ENCODE peak calls at places on chromosomes 1 and 21, in four cellular contexts. M is heart right ventricle, W is thoracic aorta, S is left lung. Z is an unnamed sample.

GRCh38 chr1:208185801-208186201 is 58.4 kb downstream of the PLXNA2 start:
- DNase-seq in S (no peak), W (no peak), M (no peak), Z (no peak)

GRCh38 chr1:15439325-15439724 is 1.1 kb downstream of the CTRC start:
- DNase-seq in W (no peak), M (no peak), S (no peak), Z (no peak)

GRCh38 chr1:184646824-184647223 is 107.8 kb downstream of the EDEM3 start:
- DNase-seq in M (no peak), W (no peak), S (no peak), Z (no peak)

GRCh38 chr1:1847061-1847460 is 43.8 kb downstream of the GNB1 start:
- DNase-seq in W (no peak), M (no peak), S (no peak), Z (no peak)

GRCh38 chr1:119988316-119989067 is 81.0 kb downstream of the NOTCH2 start:
- DNase-seq in M (no peak), W (no peak), S (no peak), Z (no peak)

GRCh38 chr1:204567067-204567466 is 50.9 kb downstream of the MDM4 start:
- DNase-seq in M (no peak), W (no peak), S (no peak), Z (no peak)

GRCh38 chr1:107936498-107937481 is 28.2 kb downstream of the VAV3 start:
- DNase-seq in W (no peak), M (no peak), S (peak; percentile 61), Z (no peak)

GRCh38 chr1:112982328-112982727 is 26.3 kb upstream of the SLC16A1 start:
- DNase-seq in S (no peak), M (no peak), W (no peak), Z (no peak)

GRCh38 chr1:216314369-216315095 is 108.7 kb downstream of the USH2A start:
- DNase-seq in S (no peak), M (no peak), W (no peak), Z (peak; percentile 28)

GRCh38 chr1:64623750-64624445 is 121.0 kb upstream of the RAVER2 start:
- DNase-seq in M (no peak), W (no peak), S (no peak), Z (no peak)

GRCh38 chr1:32893198-32894018 is 7.1 kb downstream of the HPCA start:
- DNase-seq in S (no peak), M (no peak), W (no peak), Z (peak; percentile 50)

GRCh38 chr1:109876617-109877319 is 33.9 kb upstream of the CSF1 start:
- DNase-seq in W (no peak), S (no peak), M (no peak), Z (no peak)

GRCh38 chr1:22551591-22552370 is 11.5 kb upstream of the EPHA8 start:
- DNase-seq in M (no peak), S (no peak), W (no peak), Z (no peak)

GRCh38 chr1:246146811-246147210 is 360.3 kb downstream of the SMYD3 start:
- DNase-seq in M (no peak), W (no peak), S (no peak), Z (no peak)

GRCh38 chr1:222594789-222595188 is 5.1 kb upstream of the TAF1A start:
- DNase-seq in M (no peak), S (no peak), W (no peak), Z (no peak)

GRCh38 chr1:199725002-199725401 is 302.5 kb upstream of the NR5A2 start:
- DNase-seq in S (no peak), W (no peak), M (no peak), Z (no peak)

GRCh38 chr1:1196431-1197187 is 9.8 kb downstream of the TNFRSF18 start:
- DNase-seq in M (peak; percentile 5), S (no peak), W (no peak), Z (no peak)

GRCh38 chr1:172145231-172145651 is 275.2 kb upstream of the C1orf105 start:
- DNase-seq in W (no peak), S (no peak), M (no peak), Z (no peak)

GRCh38 chr1:229203030-229203751 is 67.7 kb upstream of the RAB4A start:
- DNase-seq in S (no peak), M (no peak), W (no peak), Z (no peak)

GRCh38 chr1:235888119-235888643 is 21.5 kb upstream of the LYST start:
- DNase-seq in S (no peak), W (no peak), M (no peak), Z (no peak)

GRCh38 chr21:14603202-14603601 is 57.1 kb upstream of the SAMSN1 start:
- DNase-seq in M (no peak), S (no peak), W (no peak), Z (no peak)

GRCh38 chr1:173411835-173412742 is 65.0 kb upstream of the PRDX6 start:
- DNase-seq in M (no peak), S (no peak), W (no peak), Z (no peak)

GRCh38 chr21:37450385-37451044 is 83.9 kb downstream of the DYRK1A start:
- DNase-seq in W (no peak), S (no peak), M (no peak), Z (no peak)
- H3K27ac ChIP-seq in W (no peak overlapping the region), S (no peak overlapping the region), M (no peak overlapping the region), Z (no peak overlapping the region)

GRCh38 chr1:179079113-179079761 is 2.6 kb upstream of the TOR3A start:
- DNase-seq in S (no peak), W (no peak), M (no peak), Z (peak; percentile 41)
- TF ChIP-seq CTCF in S (peak; percentile 61), W (peak; percentile 66), M (peak; percentile 77), Z (peak; percentile 55)

GRCh38 chr1:81452693-81453344 is 347.9 kb upstream of the ADGRL2 start:
- DNase-seq in W (no peak), M (no peak), S (no peak), Z (no peak)
- H3K27ac ChIP-seq in W (no peak overlapping the region), M (no peak overlapping the region), S (no peak overlapping the region), Z (no peak overlapping the region)

GRCh38 chr1:116855220-116855619 is 54.5 kb upstream of the PTGFRN start:
- DNase-seq in M (peak; percentile 49), S (peak; percentile 37), W (no peak), Z (peak; percentile 73)

GRCh38 chr1:116852910-116853309 is 56.8 kb upstream of the PTGFRN start:
- DNase-seq in S (no peak), W (no peak), M (no peak), Z (no peak)

GRCh38 chr1:116855788-116856187 is 53.9 kb upstream of the PTGFRN start:
- DNase-seq in W (no peak), S (no peak), M (no peak), Z (no peak)

GRCh38 chr1:116853680-116854191 is 56.0 kb upstream of the PTGFRN start:
- DNase-seq in S (no peak), W (no peak), M (no peak), Z (no peak)

GRCh38 chr1:116854294-116854693 is 55.4 kb upstream of the PTGFRN start:
- DNase-seq in W (no peak), M (no peak), S (no peak), Z (no peak)
- TF ChIP-seq CTCF in W (no peak), M (peak; percentile 49), S (no peak), Z (no peak)

GRCh38 chr1:53732409-53732808 is 6.6 kb downstream of the GLIS1 start:
- DNase-seq in S (no peak), M (no peak), W (no peak), Z (no peak)
- H3K27ac ChIP-seq in S (no peak overlapping the region), M (no peak overlapping the region), W (no peak overlapping the region), Z (no peak overlapping the region)

GRCh38 chr1:202810615-202811295 is at the start of gene PCAT6:
- DNase-seq in W (peak; percentile 78), M (peak; percentile 92), S (peak; percentile 96), Z (peak; percentile 96)
- TF ChIP-seq CTCF in W (no peak), M (no peak), S (no peak), Z (no peak)